ENCODE peak calls at places on chromosomes 1 and 21, in five cellular contexts. N is colonic mucosa, G is esophagus squamous epithelium, T is left ventricle myocardium inferior, E is mucosa of descending colon. L is an unnamed sample. For H3K36me3, the result is how much of the 10 kb centered on the place peaks cover.

GRCh38 chr1:228405200-228405978 is 1.2 kb downstream of the TRIM11 start:
- DNase-seq in N (no peak), G (no peak), E (no peak), T (no peak), L (peak)

GRCh38 chr1:160400284-160400645 is at the start of gene VANGL2:
- DNase-seq in T (peak), N (peak), E (peak), G (no peak), L (no peak)

GRCh38 chr21:46245213-46245915 is 16.8 kb upstream of the LSS start:
- DNase-seq in N (no peak), T (no peak), G (no peak), E (no peak), L (no peak)

GRCh38 chr1:6614019-6614952 is 755 bp downstream of the PHF13 start:
- DNase-seq in T (peak), N (peak), E (peak), G (no peak), L (no peak)

GRCh38 chr1:118136511-118136937 is 48.5 kb downstream of the SPAG17 start:
- DNase-seq in G (no peak), T (no peak), N (no peak), E (no peak), L (no peak)

GRCh38 chr1:154741747-154742495 is 128.2 kb downstream of the KCNN3 start:
- DNase-seq in N (no peak), E (no peak), G (no peak), T (no peak), L (no peak)

GRCh38 chr1:65421341-65422174 is 1.1 kb downstream of the LEPR start:
- DNase-seq in N (no peak), G (no peak), T (no peak), E (no peak), L (no peak)

GRCh38 chr1:46522184-46522968 is 29.1 kb downstream of the KNCN start:
- DNase-seq in E (no peak), G (no peak), N (peak), T (no peak), L (peak)

GRCh38 chr1:208243522-208243850 is 698 bp downstream of the PLXNA2 start:
- DNase-seq in T (no peak), N (no peak), G (no peak), E (peak), L (no peak)

GRCh38 chr1:19074902-19075721 is 118.6 kb upstream of the IFFO2 start:
- DNase-seq in E (peak), T (no peak), N (peak), G (no peak), L (no peak)

GRCh38 chr1:84687703-84688460 is 2.4 kb downstream of the SSX2IP start:
- DNase-seq in G (no peak), N (no peak), E (no peak), T (no peak), L (no peak)

GRCh38 chr21:25961042-25961441 is 209.5 kb downstream of the APP start:
- DNase-seq in E (no peak), T (no peak), N (no peak), G (no peak), L (no peak)

GRCh38 chr21:45618287-45618686 is 25.2 kb upstream of the PCBP3 start:
- DNase-seq in E (no peak), T (no peak), N (no peak), G (no peak), L (peak)

DNA sequence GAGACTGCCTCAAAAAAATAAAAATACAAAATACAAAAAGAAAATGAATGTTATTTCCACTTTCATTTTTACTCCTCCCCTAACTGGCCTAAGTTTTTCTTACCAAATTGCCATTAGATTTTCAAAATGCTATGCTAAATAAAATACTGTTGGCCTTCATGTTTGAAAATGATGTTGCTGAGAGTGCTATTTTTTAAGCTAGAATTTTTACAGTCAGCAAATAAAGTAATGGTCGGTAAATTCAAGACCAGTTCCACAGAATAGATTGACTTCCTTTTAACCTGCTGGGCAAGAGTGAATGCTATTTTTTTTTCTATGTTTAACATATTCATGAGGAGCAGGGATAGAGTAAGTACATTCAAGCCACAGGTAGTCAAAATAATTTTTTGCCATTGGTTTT is 31.7 kb downstream of the ZNF281 start:
- DNase-seq in E (no peak), T (no peak), N (no peak), G (no peak), L (no peak)
- H3K4me3 ChIP-seq in E (no peak), T (no peak), N (no peak), G (no peak), L (no peak)

GRCh38 chr1:184994301-184994700 is 20.0 kb upstream of the NIBAN1 start:
- DNase-seq in N (no peak), G (no peak), E (no peak), T (no peak), L (no peak)
- TF ChIP-seq CTCF in N (no peak), G (no peak), E (no peak), T (no peak), L (no peak)

DNA sequence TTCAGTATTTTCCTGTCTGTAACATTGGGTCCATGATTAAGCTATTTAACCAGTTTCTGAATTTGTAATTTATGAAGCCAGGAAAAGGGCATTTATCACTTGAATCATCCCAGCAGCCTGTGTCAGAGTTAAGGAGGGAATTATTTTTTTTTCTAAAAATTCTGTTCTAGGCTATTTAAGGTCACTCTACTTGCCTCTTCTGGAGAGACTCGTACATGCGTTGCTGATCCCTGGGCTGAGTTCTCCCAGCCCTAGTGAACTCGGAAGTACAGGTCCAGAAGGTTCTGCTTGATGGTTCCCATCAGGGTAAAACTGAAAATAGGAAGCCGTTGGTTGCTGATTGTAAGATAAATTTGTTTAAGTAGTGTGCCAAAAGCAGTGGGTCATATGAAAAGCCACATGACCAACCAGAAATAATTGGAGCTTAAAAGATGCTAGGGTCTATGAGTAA is 90.7 kb downstream of the GPR88 start:
- DNase-seq in G (no peak), N (no peak), E (no peak), T (no peak), L (no peak)
- H3K36me3 ChIP-seq in G (under half), N (under half), E (under half), T (under half), L (under half)

GRCh38 chr1:156421062-156421938 is 52.3 kb downstream of the RHBG start:
- DNase-seq in N (peak), T (peak), G (no peak), E (peak), L (no peak)
- H3K4me3 ChIP-seq in N (peak), T (peak), G (peak), E (no peak), L (peak)

L was measured in suprapubic skin.